ENCODE peak calls at places on chromosomes 6 and 20, in five cellular contexts. C is IMR-90, K is H9, J is mesendoderm, B is neuronal stem cell. F is an unnamed sample.

GRCh38 chr6:165586706-165587105 is 76.3 kb downstream of the PDE10A start:
- DNase-seq in C (no peak), K (no peak), J (no peak), B (no peak), F (no peak)

GRCh38 chr6:84773431-84774173 is 9.2 kb upstream of the TBX18 start:
- DNase-seq in C (no peak), K (peak), J (peak), B (peak), F (peak)

GRCh38 chr6:21905531-21905930 is 312.0 kb downstream of the SOX4 start:
- DNase-seq in C (no peak), K (no peak), J (no peak), B (no peak), F (no peak)

GRCh38 chr6:82363368-82364086 is at the start of gene TPBG:
- DNase-seq in C (peak), K (peak), J (peak), B (peak), F (peak)

GRCh38 chr6:24778121-24778520 is 3.4 kb downstream of the GMNN start:
- DNase-seq in C (no peak), K (no peak), J (no peak), B (no peak), F (no peak)

GRCh38 chr20:59064214-59064722 is 21.7 kb upstream of the PRELID3B start:
- DNase-seq in C (no peak), K (no peak), J (no peak), B (no peak), F (no peak)

GRCh38 chr20:402898-403581 is 5.1 kb upstream of the RBCK1 start:
- DNase-seq in C (no peak), K (no peak), J (no peak), B (no peak), F (no peak)

GRCh38 chr20:63519765-63520593 is 586 bp upstream of the PPDPF start:
- DNase-seq in C (peak), K (peak), J (no peak), B (peak), F (peak)

GRCh38 chr20:49385471-49385870 is 97.0 kb downstream of the KCNB1 start:
- DNase-seq in C (peak), K (peak), J (peak), B (no peak), F (peak)

GRCh38 chr6:129895692-129896091 is 34.6 kb upstream of the TMEM244 start:
- DNase-seq in C (peak), K (no peak), J (no peak), B (no peak), F (no peak)

GRCh38 chr20:39799366-39799965 is 837.3 kb downstream of the DHX35 start:
- DNase-seq in C (no peak), K (no peak), J (no peak), B (no peak), F (no peak)

GRCh38 chr20:63957690-63958441 is 1.6 kb upstream of the UCKL1 start:
- DNase-seq in C (peak), K (peak), J (peak), B (no peak), F (no peak)

GRCh38 chr20:31721408-31722332 is 998 bp downstream of the BCL2L1 start:
- DNase-seq in C (no peak), K (peak), J (no peak), B (no peak), F (no peak)

GRCh38 chr20:31718952-31719643 is 3.6 kb downstream of the BCL2L1 start:
- DNase-seq in C (no peak), K (no peak), J (no peak), B (no peak), F (no peak)

GRCh38 chr20:31717478-31717946 is 5.2 kb downstream of the BCL2L1 start:
- DNase-seq in C (no peak), K (no peak), J (no peak), B (no peak), F (no peak)

GRCh38 chr20:31720486-31721407 is 1.9 kb downstream of the BCL2L1 start:
- DNase-seq in C (no peak), K (no peak), J (peak), B (no peak), F (no peak)

GRCh38 chr20:31719644-31720485 is 2.8 kb downstream of the BCL2L1 start:
- DNase-seq in C (no peak), K (peak), J (peak), B (no peak), F (no peak)
- H2AK5ac ChIP-seq in C (peak), K (no peak), J (no peak), B (no peak), F (peak)

GRCh38 chr6:42316390-42316970 is 98.8 kb upstream of the MRPS10 start:
- DNase-seq in C (peak), K (no peak), J (peak), B (no peak), F (peak)

GRCh38 chr6:42315991-42316378 is 98.3 kb upstream of the MRPS10 start:
- DNase-seq in C (peak), K (peak), J (peak), B (no peak), F (peak)

GRCh38 chr6:42314571-42314950 is 96.9 kb upstream of the MRPS10 start:
- DNase-seq in C (no peak), K (no peak), J (peak), B (no peak), F (no peak)

GRCh38 chr6:42313941-42314570 is 96.4 kb upstream of the MRPS10 start:
- DNase-seq in C (peak), K (no peak), J (no peak), B (no peak), F (peak)

DNA sequence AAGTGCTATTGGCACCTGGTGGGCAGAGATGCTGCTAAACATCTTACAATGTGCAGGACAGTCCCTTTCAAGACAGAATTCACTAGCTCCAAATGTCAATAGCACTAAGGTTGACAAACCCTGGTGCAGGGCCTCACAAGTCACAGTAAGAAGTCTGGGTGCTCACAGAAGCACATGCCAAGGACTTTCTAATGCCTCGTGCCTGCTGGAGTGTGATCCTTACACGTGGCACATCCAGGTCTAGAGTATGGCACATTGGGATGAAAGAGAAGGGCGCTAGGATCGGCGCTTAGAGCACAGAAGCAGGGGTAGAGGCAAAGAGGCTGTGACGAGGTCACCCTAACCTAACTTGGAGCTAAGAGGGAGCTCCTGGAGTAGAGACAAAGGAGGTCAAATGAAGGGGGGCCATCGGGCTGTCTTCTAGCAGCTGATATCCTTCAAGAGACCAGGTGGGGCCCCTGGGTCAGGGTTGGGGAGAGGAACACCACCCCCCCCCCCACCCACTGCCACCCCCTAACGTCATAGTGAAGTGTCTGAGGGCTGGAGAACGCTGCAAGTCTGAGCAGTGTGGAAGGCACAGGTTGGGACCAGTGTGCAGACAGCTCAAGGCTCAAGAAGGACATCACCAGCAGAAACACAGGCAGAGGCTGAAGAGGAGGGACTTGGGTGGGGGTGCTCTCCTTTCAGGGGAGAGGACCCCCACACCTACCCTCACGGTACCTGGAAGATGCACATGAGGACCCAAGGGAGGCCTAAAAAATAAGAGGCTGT is 97.7 kb upstream of the MRPS10 start:
- DNase-seq in C (no peak), K (no peak), J (no peak), B (no peak), F (no peak)
- H2AK5ac ChIP-seq in C (peak), K (no peak), J (peak), B (no peak), F (peak)

GRCh38 chr6:167210375-167211295 is 52.9 kb upstream of the GPR31 start:
- DNase-seq in C (no peak), K (no peak), J (peak), B (no peak), F (no peak)
- H2AK5ac ChIP-seq in C (no peak), K (no peak), J (no peak), B (peak), F (no peak)

GRCh38 chr20:53824779-53825178 is 231.1 kb upstream of the ZNF217 start:
- DNase-seq in C (peak), K (no peak), J (no peak), B (no peak), F (peak)
- H2AK5ac ChIP-seq in C (peak), K (no peak), J (no peak), B (no peak), F (peak)

GRCh38 chr6:157630463-157631080 is 192.5 kb upstream of the SNX9 start:
- DNase-seq in C (no peak), K (no peak), J (no peak), B (no peak), F (no peak)
- H2AK5ac ChIP-seq in C (peak), K (no peak), J (no peak), B (peak), F (no peak)